ENCODE peak calls at places on chromosomes 13 and 19, in nine cellular contexts. Z is activated naive CD8-positive, alpha-beta T cell treated with anti-CD3 and anti-CD28 coated beads, Interleukin-2, amount 50 U/mL, for 24 hours; B is mucosa of descending colon; Y is stimulated activated naive CD8-positive, alpha-beta T cell treated with anti-CD3 and anti-CD28 coated beads, Interleukin-15, amount 100 ng/mL, for 72 hours; S is stimulated activated CD8-positive, alpha-beta memory T cell treated with anti-CD3 and anti-CD28 coated beads, Interleukin-2, amount 100 ng/mL, for 1 hour; H is cortex of kidney; W is NCI-H1092 treated with DMSO at 0.1 percent for 48 hours; J is HFF-Myc; G is T-helper 17 cell. I is an unnamed sample.

GRCh38 chr19:11194657-11195056 is 2.7 kb downstream of the KANK2 start:
- DNase-seq in Z (no peak), B (no peak), Y (no peak), S (no peak), H (no peak), W (no peak), J (no peak), G (no peak), I (no peak)

GRCh38 chr19:1113278-1113985 is 9.6 kb downstream of the GPX4 start:
- DNase-seq in Z (peak), B (peak), Y (peak), S (peak), H (no peak), W (no peak), J (peak), G (peak), I (peak)

GRCh38 chr19:442085-442484 is 18.7 kb downstream of the SHC2 start:
- DNase-seq in Z (no peak), B (no peak), Y (no peak), S (no peak), H (no peak), W (no peak), J (no peak), G (no peak), I (no peak)

GRCh38 chr13:111926501-111927180 is 140.3 kb upstream of the SOX1 start:
- DNase-seq in Z (no peak), B (no peak), Y (no peak), S (no peak), H (no peak), W (peak), J (no peak), G (no peak), I (peak)

GRCh38 chr19:44512326-44513298 is 12.3 kb upstream of the ZNF180 start:
- DNase-seq in Z (peak), B (peak), Y (peak), S (no peak), H (no peak), W (peak), J (no peak), G (no peak), I (no peak)

GRCh38 chr19:42985588-42985987 is 40.7 kb downstream of the PSG11 start:
- DNase-seq in Z (no peak), B (no peak), Y (no peak), S (no peak), H (no peak), W (no peak), J (no peak), G (no peak), I (no peak)

GRCh38 chr19:17487240-17488121 is 17.2 kb downstream of the SLC27A1 start:
- DNase-seq in Z (no peak), B (no peak), Y (no peak), S (no peak), H (no peak), W (no peak), J (no peak), G (no peak), I (no peak)

GRCh38 chr13:107764012-107764411 is 451.3 kb downstream of the LIG4 start:
- DNase-seq in Z (no peak), B (no peak), Y (no peak), S (no peak), H (no peak), W (no peak), J (no peak), G (no peak), I (no peak)

GRCh38 chr19:33796164-33797100 is at the start of gene KCTD15:
- DNase-seq in Z (peak), B (peak), Y (peak), S (no peak), H (no peak), W (peak), J (no peak), G (no peak), I (peak)

GRCh38 chr19:16535381-16535780 is 6.9 kb downstream of the CHERP start:
- DNase-seq in Z (no peak), B (no peak), Y (no peak), S (no peak), H (no peak), W (no peak), J (no peak), G (no peak), I (no peak)